ENCODE peak calls at places on chromosomes 5 and 9, in five cellular contexts. D is psoas muscle; M is anterior cingulate cortex; W is heart right ventricle; L is activated CD8-positive, alpha-beta memory T cell treated with anti-CD3 and anti-CD28 coated beads for 4 hours. H is an unnamed sample.

GRCh38 chr9:104992696-104993095 is 64.7 kb upstream of the ABCA1 start:
- DNase-seq in L (no peak), D (no peak), M (no peak), W (no peak), H (no peak)

GRCh38 chr9:19269582-19269981 is 39.1 kb downstream of the DENND4C start:
- DNase-seq in D (no peak), L (no peak), W (no peak), M (no peak), H (no peak)

GRCh38 chr9:128082173-128082572 is 14.1 kb downstream of the SLC25A25 start:
- DNase-seq in D (no peak), W (no peak), L (no peak), M (no peak), H (no peak)

GRCh38 chr5:15601274-15601673 is 101.3 kb downstream of the FBXL7 start:
- DNase-seq in D (no peak), W (no peak), L (no peak), M (no peak), H (peak)

GRCh38 chr5:140011297-140011802 is 31.7 kb downstream of the NRG2 start:
- DNase-seq in D (peak), M (no peak), W (peak), L (no peak), H (no peak)

GRCh38 chr5:151924564-151925395 is at the start of gene GLRA1:
- DNase-seq in M (peak), D (peak), W (peak), L (no peak), H (no peak)

GRCh38 chr9:75265525-75265972 is 177.2 kb downstream of the OSTF1 start:
- DNase-seq in M (peak), L (no peak), D (peak), W (peak), H (no peak)

GRCh38 chr5:180140627-180141006 is 68.4 kb downstream of the RASGEF1C start:
- DNase-seq in L (no peak), M (no peak), W (no peak), D (no peak), H (no peak)

GRCh38 chr9:136087741-136088480 is 7.2 kb downstream of the NACC2 start:
- DNase-seq in W (no peak), D (peak), L (no peak), M (no peak), H (no peak)

GRCh38 chr5:170414786-170415185 is 25.6 kb upstream of the KCNMB1 start:
- DNase-seq in D (no peak), L (no peak), W (no peak), M (no peak), H (no peak)

GRCh38 chr5:124114911-124115310 is 602.9 kb downstream of the CSNK1G3 start:
- DNase-seq in M (no peak), D (no peak), L (no peak), W (no peak), H (no peak)

GRCh38 chr9:34998266-34998665 is 8.7 kb downstream of the DNAJB5 start:
- DNase-seq in W (no peak), M (no peak), D (no peak), L (no peak), H (no peak)

GRCh38 chr5:54531536-54531935 is 14.0 kb downstream of the SNX18 start:
- DNase-seq in L (no peak), D (no peak), W (no peak), M (no peak), H (no peak)

GRCh38 chr5:124310453-124310852 is 436.0 kb downstream of the ZNF608 start:
- DNase-seq in D (no peak), M (no peak), L (no peak), W (no peak), H (no peak)

GRCh38 chr9:110543631-110544051 is 35.9 kb downstream of the SVEP1 start:
- DNase-seq in W (peak), D (peak), M (peak), L (no peak), H (no peak)

GRCh38 chr5:168528521-168529360 is at the start of gene FBLL1:
- DNase-seq in L (no peak), D (no peak), W (peak), M (no peak), H (peak)

GRCh38 chr9:121976751-121977150 is 116.4 kb downstream of the TTLL11 start:
- DNase-seq in W (no peak), M (no peak), L (no peak), D (no peak), H (no peak)

GRCh38 chr5:176492431-176492830 is 44.2 kb downstream of the FAF2 start:
- DNase-seq in M (no peak), D (no peak), L (no peak), W (no peak), H (no peak)

GRCh38 chr9:76138360-76138759 is 247.9 kb downstream of the PCSK5 start:
- DNase-seq in W (no peak), M (no peak), D (no peak), L (no peak), H (no peak)

GRCh38 chr9:36037580-36038169 is 962 bp downstream of the RECK start:
- DNase-seq in D (no peak), W (no peak), L (no peak), M (peak), H (peak)

GRCh38 chr9:89821081-89821480 is 216.3 kb downstream of the GADD45G start:
- DNase-seq in L (no peak), W (no peak), D (no peak), M (no peak), H (no peak)

GRCh38 chr5:113236536-113237308 is 198.1 kb downstream of the TSSK1B start:
- DNase-seq in D (no peak), M (no peak), L (no peak), W (no peak), H (no peak)

GRCh38 chr5:14357861-14358260 is 214.7 kb downstream of the TRIO start:
- DNase-seq in W (no peak), L (no peak), M (no peak), D (no peak), H (no peak)